ENCODE peak calls at places on chromosomes 7 and 10, in ten cellular contexts. Z, F, L, Y, B, I, V, C, T and P are unnamed samples. For H3K4me1, the result is how much of the 10 kb centered on the place peaks cover.

GRCh38 chr7:98467570-98468312 is 66.9 kb upstream of the BAIAP2L1 start:
- DNase-seq in Z (no peak), F (no peak), L (no peak), Y (no peak), B (no peak), I (no peak), V (no peak), C (no peak), T (no peak), P (no peak)

GRCh38 chr7:158579662-158580646 is 7.7 kb downstream of the PTPRN2 start:
- DNase-seq in Z (no peak), F (no peak), L (peak), Y (peak), B (no peak), I (no peak), V (no peak), C (no peak), T (no peak), P (no peak)

GRCh38 chr7:157820796-157821195 is 484.0 kb downstream of the DNAJB6 start:
- DNase-seq in Z (no peak), F (no peak), L (no peak), Y (peak), B (no peak), I (no peak), V (no peak), C (no peak), T (no peak), P (no peak)

GRCh38 chr7:41169307-41169706 is 533.6 kb downstream of the INHBA start:
- DNase-seq in Z (no peak), F (no peak), L (no peak), Y (no peak), B (no peak), I (no peak), V (no peak), C (no peak), T (no peak), P (no peak)

GRCh38 chr10:131074682-131075081 is 236.8 kb downstream of the TCERG1L start:
- DNase-seq in Z (no peak), F (no peak), L (no peak), Y (no peak), B (peak), I (no peak), V (no peak), C (no peak), T (no peak), P (no peak)

GRCh38 chr7:108134486-108134885 is 4.3 kb upstream of the LAMB4 start:
- DNase-seq in Z (no peak), F (no peak), L (no peak), Y (no peak), B (no peak), I (no peak), V (no peak), C (no peak), T (no peak), P (no peak)

GRCh38 chr7:50785346-50785745 is 2.6 kb upstream of the GRB10 start:
- DNase-seq in Z (no peak), F (no peak), L (no peak), Y (no peak), B (no peak), I (no peak), V (no peak), C (no peak), T (no peak), P (no peak)

GRCh38 chr10:36421999-36422398 is 703.4 kb upstream of the ANKRD30A start:
- DNase-seq in Z (no peak), F (no peak), L (no peak), Y (no peak), B (no peak), I (no peak), V (no peak), C (no peak), T (no peak), P (no peak)

GRCh38 chr10:49009231-49009979 is 69.8 kb upstream of the LRRC18 start:
- DNase-seq in Z (no peak), F (no peak), L (no peak), Y (no peak), B (no peak), I (peak), V (no peak), C (no peak), T (no peak), P (no peak)

GRCh38 chr7:55083206-55083605 is 64.4 kb downstream of the EGFR start:
- DNase-seq in Z (no peak), F (no peak), L (no peak), Y (no peak), B (no peak), I (no peak), V (no peak), C (no peak), T (no peak), P (no peak)

GRCh38 chr10:123913688-123914268 is 22.2 kb upstream of the CPXM2 start:
- DNase-seq in Z (no peak), F (no peak), L (no peak), Y (no peak), B (no peak), I (no peak), V (no peak), C (no peak), T (no peak), P (no peak)

GRCh38 chr10:79561257-79561656 is 1.1 kb upstream of the SFTPA2 start:
- DNase-seq in Z (no peak), F (no peak), L (no peak), Y (no peak), B (no peak), I (no peak), V (no peak), C (no peak), T (no peak), P (no peak)

GRCh38 chr10:108629843-108630242 is 1293.5 kb downstream of the XPNPEP1 start:
- DNase-seq in Z (no peak), F (no peak), L (peak), Y (no peak), B (no peak), I (no peak), V (no peak), C (no peak), T (no peak), P (no peak)

GRCh38 chr10:17227367-17228080 is 517 bp upstream of the VIM start:
- DNase-seq in Z (no peak), F (peak), L (no peak), Y (no peak), B (no peak), I (no peak), V (no peak), C (no peak), T (no peak), P (no peak)

GRCh38 chr7:34612671-34613070 is 45.3 kb upstream of the NPSR1 start:
- DNase-seq in Z (no peak), F (no peak), L (peak), Y (no peak), B (no peak), I (no peak), V (no peak), C (no peak), T (no peak), P (no peak)

DNA sequence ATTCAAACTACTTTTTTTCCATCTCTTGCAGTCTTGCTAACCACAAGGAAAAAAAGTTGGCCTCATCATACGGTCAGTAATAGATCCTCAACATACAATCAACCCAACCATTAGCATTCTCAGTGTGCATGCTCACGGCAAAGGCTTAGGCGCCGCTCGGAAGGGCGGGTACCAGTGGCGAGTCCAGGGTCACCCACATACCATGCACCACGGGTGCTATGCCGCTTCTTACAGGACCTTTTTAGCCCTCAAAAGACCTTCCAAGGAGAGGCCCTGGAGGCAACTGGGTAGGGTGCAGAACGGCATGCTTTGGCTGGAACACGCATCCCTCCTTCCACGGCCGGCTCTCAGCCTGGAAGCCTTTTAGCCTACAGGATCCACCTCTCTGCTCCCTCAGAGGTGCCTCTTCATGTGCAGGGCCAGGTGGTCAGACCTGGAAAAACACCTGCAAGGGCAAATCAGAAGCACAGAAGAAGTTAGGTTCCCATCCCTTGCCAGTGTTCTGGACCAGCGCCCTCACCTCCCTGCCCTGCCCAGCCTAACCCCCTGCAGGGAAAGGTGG is 5.8 kb downstream of the KLF6 start:
- DNase-seq in Z (peak), F (no peak), L (no peak), Y (peak), B (no peak), I (no peak), V (no peak), C (no peak), T (no peak), P (no peak)
- TF ChIP-seq POLR2A in Z (peak), F (peak), L (no peak), Y (no peak), B (no peak), I (no peak), V (no peak), C (no peak), T (no peak), P (peak)

DNA sequence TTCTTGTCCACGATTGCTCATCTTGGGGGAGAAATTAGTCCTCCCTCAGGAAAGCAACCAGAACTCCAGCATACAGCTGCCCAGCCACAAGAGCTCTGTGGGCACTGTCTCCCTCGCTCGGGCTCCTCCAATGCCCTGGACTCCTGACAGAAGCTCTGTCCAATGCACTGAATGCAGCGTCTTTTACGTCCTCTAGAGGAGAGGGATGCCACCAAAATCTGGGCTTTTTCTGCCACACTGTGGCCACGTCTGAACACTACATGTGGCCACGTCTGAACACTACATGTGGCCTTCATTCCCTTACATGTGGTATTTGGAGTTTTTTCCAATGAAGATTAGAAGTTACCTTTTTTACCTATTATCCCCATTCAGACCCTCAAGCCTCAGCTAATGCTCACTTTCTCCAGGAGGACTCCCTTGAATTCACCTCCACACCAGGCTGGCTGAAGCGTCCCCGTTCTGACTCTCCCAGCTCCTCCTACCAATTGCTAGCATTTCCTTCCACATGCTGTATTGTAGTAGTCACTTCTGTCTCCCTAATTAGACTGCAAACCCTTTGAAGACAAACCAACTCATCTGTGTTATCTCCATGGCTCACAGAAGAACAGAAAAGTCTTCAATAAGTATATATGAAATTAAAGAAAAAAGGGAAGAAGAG is 134.3 kb upstream of the PDE1C start:
- DNase-seq in Z (peak), F (peak), L (peak), Y (no peak), B (no peak), I (peak), V (no peak), C (no peak), T (peak), P (peak)
- H3K4me1 ChIP-seq in Z (under half), F (under half), L (under half), Y (under half), B (under half), I (under half), V (under half), C (under half), T (under half), P (under half)

GRCh38 chr7:2640858-2641257 is 9.1 kb downstream of the TTYH3 start:
- DNase-seq in Z (no peak), F (no peak), L (no peak), Y (no peak), B (no peak), I (no peak), V (no peak), C (no peak), T (peak), P (no peak)

GRCh38 chr7:2639994-2640830 is 8.4 kb downstream of the TTYH3 start:
- DNase-seq in Z (no peak), F (no peak), L (no peak), Y (peak), B (no peak), I (no peak), V (no peak), C (no peak), T (peak), P (peak)

GRCh38 chr7:2643386-2644229 is 11.8 kb downstream of the TTYH3 start:
- DNase-seq in Z (no peak), F (no peak), L (no peak), Y (no peak), B (no peak), I (no peak), V (no peak), C (no peak), T (peak), P (no peak)

GRCh38 chr7:2639151-2639993 is 7.6 kb downstream of the TTYH3 start:
- DNase-seq in Z (no peak), F (no peak), L (no peak), Y (peak), B (no peak), I (no peak), V (no peak), C (no peak), T (peak), P (no peak)

DNA sequence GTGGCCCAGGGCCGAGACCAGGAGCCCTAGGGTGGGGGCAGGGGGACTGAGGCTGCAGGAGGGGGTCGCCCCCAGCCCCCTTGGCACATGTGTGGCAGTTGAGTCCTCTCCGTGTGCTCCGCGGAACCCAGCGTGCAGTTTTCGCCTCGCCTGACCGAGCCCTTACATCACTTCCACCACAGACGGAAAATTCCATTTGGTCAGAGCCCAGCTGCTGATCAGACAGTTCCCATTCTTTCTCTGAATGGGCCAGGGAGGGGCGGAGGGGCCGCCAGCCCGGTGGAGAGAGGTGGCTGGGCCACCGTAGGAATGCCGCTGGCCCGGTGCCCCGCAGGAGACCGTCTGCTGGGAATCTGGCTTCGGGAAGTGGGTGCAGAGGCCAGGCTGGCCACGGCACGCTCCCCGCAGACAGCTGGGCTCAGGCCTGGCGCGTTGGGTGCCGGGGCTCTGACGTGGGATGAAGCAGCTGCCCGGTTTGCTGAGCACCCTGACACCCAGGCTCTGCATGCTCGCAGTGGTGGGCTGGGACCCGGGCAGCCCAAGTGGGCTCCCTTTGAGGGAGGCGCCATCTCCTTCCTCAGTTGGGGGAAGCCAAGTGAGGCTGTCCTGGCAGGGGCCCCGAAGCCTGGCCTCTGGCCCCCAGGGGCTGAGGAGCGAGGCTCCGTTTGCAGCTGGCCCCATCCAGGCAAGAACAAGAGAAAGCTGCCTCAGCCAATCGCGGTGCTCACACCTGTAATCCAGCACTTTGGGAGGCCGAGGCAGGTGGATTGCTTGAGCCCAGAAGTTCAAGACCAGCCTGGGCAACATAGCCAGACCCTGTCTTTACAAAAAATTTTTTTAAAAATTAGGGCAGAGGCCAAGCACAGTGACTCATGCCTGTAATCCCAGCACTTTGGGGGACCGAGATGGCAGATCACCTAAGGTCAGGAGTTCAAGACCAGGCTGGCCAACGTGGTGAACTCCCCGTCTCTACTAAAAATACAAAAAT is 9.9 kb downstream of the TTYH3 start:
- DNase-seq in Z (peak), F (peak), L (peak), Y (peak), B (peak), I (no peak), V (no peak), C (peak), T (peak), P (peak)
- TF ChIP-seq POLR2AphosphoS5 in Z (no peak), F (no peak), L (no peak), Y (peak), B (peak), I (peak), V (no peak), C (no peak), T (peak), P (peak)

DNA sequence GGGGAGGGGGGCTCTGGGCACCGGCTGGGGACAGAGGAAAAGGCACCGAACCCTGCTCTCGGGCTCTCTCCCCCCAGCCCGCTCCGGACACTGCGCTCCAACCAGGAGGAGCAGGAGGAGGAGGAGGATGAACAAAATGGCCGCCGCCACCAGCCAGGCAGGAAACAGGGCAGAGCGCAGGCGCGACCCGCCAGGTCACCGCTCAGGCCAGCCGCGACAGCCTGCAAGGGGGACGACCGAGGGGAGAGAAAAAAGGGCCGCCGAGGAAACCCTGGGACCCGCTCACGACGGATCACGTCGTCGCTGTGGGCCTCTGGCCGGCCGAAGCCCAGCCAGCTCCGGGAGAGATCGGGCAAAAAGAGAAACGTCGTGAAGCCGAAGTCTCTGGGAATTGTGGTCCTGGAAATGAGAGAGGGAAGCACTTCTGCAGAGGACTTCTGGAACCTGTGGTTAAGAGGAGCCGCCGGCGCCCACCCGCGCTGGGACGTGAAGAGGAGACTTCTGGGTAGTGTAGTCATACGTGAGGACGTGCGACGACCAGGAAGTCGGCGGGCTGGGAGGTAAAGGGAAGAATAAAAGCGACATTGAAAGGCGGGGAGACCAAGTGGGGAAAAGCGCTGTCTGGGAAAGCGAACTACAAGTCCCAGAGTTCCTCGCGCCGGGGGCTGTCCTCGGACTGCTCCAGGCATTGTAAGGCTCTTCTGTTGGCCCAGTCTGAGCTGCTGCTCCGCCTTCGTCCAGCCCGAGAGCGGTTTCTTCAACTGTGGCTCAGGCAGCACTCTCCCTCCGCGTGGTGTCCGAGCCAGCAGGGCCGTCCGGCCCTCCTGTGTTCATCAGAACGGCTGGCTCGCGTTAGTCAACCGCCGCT is at the start of gene TIAL1:
- DNase-seq in Z (peak), F (peak), L (peak), Y (peak), B (peak), I (no peak), V (peak), C (peak), T (peak), P (peak)
- TF ChIP-seq POLR2A in Z (peak), F (peak), L (peak), Y (no peak), B (peak), I (peak), V (peak), C (no peak), T (peak), P (no peak)

DNA sequence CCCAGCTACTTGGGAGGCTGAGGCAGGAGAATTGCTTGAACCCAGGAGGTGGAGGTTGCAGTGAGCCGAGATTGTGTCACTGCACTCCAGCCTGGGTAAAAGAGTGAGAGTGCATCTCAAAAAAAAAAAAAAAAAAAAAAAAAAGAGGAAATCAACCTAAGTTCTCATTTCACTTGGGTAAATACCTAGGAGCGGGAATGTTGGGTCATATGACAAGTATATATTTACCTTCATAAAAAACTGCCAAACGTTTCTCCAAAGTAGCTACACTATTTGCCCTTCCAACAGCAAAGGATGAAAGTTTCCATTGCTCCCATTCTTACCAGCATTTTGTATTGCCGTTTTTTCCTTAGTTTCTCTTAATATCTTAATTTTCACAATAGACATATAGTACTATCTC is 9.8 kb downstream of the P4HA1 start:
- DNase-seq in Z (no peak), F (no peak), L (no peak), Y (no peak), B (no peak), I (no peak), V (no peak), C (no peak), T (no peak), P (no peak)
- H3K4me1 ChIP-seq in Z (under half), F (under half), L (half or more), Y (under half), B (under half), I (under half), V (under half), C (under half), T (under half), P (under half)

GRCh38 chr7:93310346-93310745 is 78.2 kb downstream of the VPS50 start:
- DNase-seq in Z (no peak), F (no peak), L (no peak), Y (no peak), B (no peak), I (no peak), V (no peak), C (no peak), T (no peak), P (no peak)

GRCh38 chr7:93307131-93307660 is 75.0 kb downstream of the VPS50 start:
- DNase-seq in Z (no peak), F (no peak), L (peak), Y (no peak), B (no peak), I (no peak), V (no peak), C (no peak), T (no peak), P (no peak)

GRCh38 chr7:93307943-93308342 is 75.8 kb downstream of the VPS50 start:
- DNase-seq in Z (no peak), F (no peak), L (no peak), Y (no peak), B (no peak), I (no peak), V (no peak), C (no peak), T (no peak), P (no peak)
- TF ChIP-seq POLR2AphosphoS5 in Z (no peak), F (no peak), L (no peak), Y (no peak), B (no peak), I (no peak), V (no peak), C (no peak), T (no peak), P (no peak)